ENCODE peak calls at places on chromosomes 4 and X, in six cellular contexts. One of them, this sample, is unnamed.

GRCh38 chrX:155967653-155968052 is 29.8 kb upstream of the IL9R start:
- ATAC-seq in K562: no peak
- ATAC-seq in HepG2: no peak
- ATAC-seq in upper lobe of left lung: no peak
- ATAC-seq in HCT116: no peak
- ATAC-seq in GM12878: no peak
- ATAC-seq in this sample: no peak

GRCh38 chrX:13066391-13066790 is 22.0 kb upstream of the FAM9C start:
- ATAC-seq in upper lobe of left lung: no peak
- ATAC-seq in HepG2: no peak
- ATAC-seq in HCT116: no peak
- ATAC-seq in GM12878: peak
- ATAC-seq in K562: no peak
- ATAC-seq in this sample: no peak

GRCh38 chr4:78642934-78643333 is 91.4 kb downstream of the ANXA3 start:
- ATAC-seq in upper lobe of left lung: no peak
- ATAC-seq in HepG2: no peak
- ATAC-seq in GM12878: no peak
- ATAC-seq in K562: peak
- ATAC-seq in HCT116: no peak
- ATAC-seq in this sample: no peak

GRCh38 chr4:94726524-94727123 is 31.1 kb upstream of the BMPR1B start:
- ATAC-seq in GM12878: no peak
- ATAC-seq in K562: no peak
- ATAC-seq in upper lobe of left lung: no peak
- ATAC-seq in HCT116: no peak
- ATAC-seq in HepG2: no peak
- ATAC-seq in this sample: no peak

GRCh38 chrX:10755477-10756334 is 135.3 kb upstream of the MID1 start:
- ATAC-seq in K562: no peak
- ATAC-seq in upper lobe of left lung: no peak
- ATAC-seq in HCT116: peak
- ATAC-seq in GM12878: no peak
- ATAC-seq in HepG2: no peak
- ATAC-seq in this sample: peak

GRCh38 chrX:154517101-154517781 is 1.2 kb upstream of the FAM3A start:
- ATAC-seq in upper lobe of left lung: no peak
- ATAC-seq in K562: no peak
- ATAC-seq in HCT116: no peak
- ATAC-seq in GM12878: no peak
- ATAC-seq in HepG2: peak
- ATAC-seq in this sample: no peak

GRCh38 chr4:141019772-141020171 is 113.5 kb downstream of the RNF150 start:
- ATAC-seq in GM12878: no peak
- ATAC-seq in HCT116: no peak
- ATAC-seq in K562: no peak
- ATAC-seq in upper lobe of left lung: no peak
- ATAC-seq in HepG2: no peak
- ATAC-seq in this sample: no peak

GRCh38 chrX:52558140-52558539 is 41.3 kb upstream of the XAGE1B start:
- ATAC-seq in upper lobe of left lung: no peak
- ATAC-seq in GM12878: no peak
- ATAC-seq in HepG2: peak
- ATAC-seq in K562: no peak
- ATAC-seq in HCT116: no peak
- ATAC-seq in this sample: no peak

GRCh38 chr4:4810778-4811177 is 48.7 kb upstream of the MSX1 start:
- ATAC-seq in HepG2: no peak
- ATAC-seq in GM12878: no peak
- ATAC-seq in K562: no peak
- ATAC-seq in upper lobe of left lung: no peak
- ATAC-seq in HCT116: no peak
- ATAC-seq in this sample: no peak

GRCh38 chr4:16893141-16893571 is 5.3 kb downstream of the LDB2 start:
- ATAC-seq in HepG2: no peak
- ATAC-seq in upper lobe of left lung: no peak
- ATAC-seq in GM12878: no peak
- ATAC-seq in HCT116: no peak
- ATAC-seq in K562: no peak
- ATAC-seq in this sample: no peak

GRCh38 chrX:13044441-13044840 is at the start of gene FAM9C:
- ATAC-seq in upper lobe of left lung: peak
- ATAC-seq in HCT116: no peak
- ATAC-seq in K562: no peak
- ATAC-seq in HepG2: no peak
- ATAC-seq in GM12878: no peak
- ATAC-seq in this sample: no peak

GRCh38 chr4:3411676-3412075 is 30.1 kb upstream of the HGFAC start:
- ATAC-seq in GM12878: no peak
- ATAC-seq in upper lobe of left lung: no peak
- ATAC-seq in K562: no peak
- ATAC-seq in HCT116: no peak
- ATAC-seq in HepG2: no peak
- ATAC-seq in this sample: no peak

GRCh38 chr4:743463-744211 is 38.0 kb downstream of the PCGF3 start:
- ATAC-seq in HCT116: no peak
- ATAC-seq in HepG2: no peak
- ATAC-seq in K562: no peak
- ATAC-seq in upper lobe of left lung: peak
- ATAC-seq in GM12878: no peak
- ATAC-seq in this sample: peak

GRCh38 chrX:25206761-25207160 is 191.0 kb upstream of the ARX start:
- ATAC-seq in HCT116: no peak
- ATAC-seq in HepG2: no peak
- ATAC-seq in GM12878: no peak
- ATAC-seq in upper lobe of left lung: no peak
- ATAC-seq in K562: no peak
- ATAC-seq in this sample: no peak

GRCh38 chrX:20060961-20061868 is 55.5 kb downstream of the MAP7D2 start:
- ATAC-seq in K562: no peak
- ATAC-seq in GM12878: peak
- ATAC-seq in upper lobe of left lung: no peak
- ATAC-seq in HCT116: no peak
- ATAC-seq in HepG2: no peak
- ATAC-seq in this sample: no peak

GRCh38 chr4:153541426-153542096 is 75.4 kb downstream of the TMEM131L start:
- ATAC-seq in upper lobe of left lung: no peak
- ATAC-seq in HCT116: no peak
- ATAC-seq in HepG2: no peak
- ATAC-seq in GM12878: peak
- ATAC-seq in K562: no peak
- ATAC-seq in this sample: no peak

GRCh38 chr4:158033416-158033863 is 139.4 kb downstream of the GASK1B start:
- ATAC-seq in HCT116: no peak
- ATAC-seq in HepG2: peak
- ATAC-seq in GM12878: no peak
- ATAC-seq in K562: no peak
- ATAC-seq in upper lobe of left lung: no peak
- ATAC-seq in this sample: peak

GRCh38 chrX:21740329-21741274 is 17.3 kb downstream of the SMPX start:
- ATAC-seq in HCT116: no peak
- ATAC-seq in GM12878: peak
- ATAC-seq in HepG2: peak
- ATAC-seq in upper lobe of left lung: no peak
- ATAC-seq in K562: no peak
- ATAC-seq in this sample: no peak

GRCh38 chr4:127708985-127709384 is 21.2 kb upstream of the SLC25A31 start:
- ATAC-seq in K562: no peak
- ATAC-seq in upper lobe of left lung: peak
- ATAC-seq in HepG2: peak
- ATAC-seq in HCT116: peak
- ATAC-seq in GM12878: no peak
- ATAC-seq in this sample: peak

GRCh38 chrX:150880808-150881165 is 17.7 kb downstream of the CD99L2 start:
- ATAC-seq in GM12878: peak
- ATAC-seq in upper lobe of left lung: peak
- ATAC-seq in HepG2: no peak
- ATAC-seq in HCT116: no peak
- ATAC-seq in K562: peak
- ATAC-seq in this sample: no peak

GRCh38 chrX:78322863-78323262 is 4.5 kb downstream of the CYSLTR1 start:
- ATAC-seq in HCT116: no peak
- ATAC-seq in HepG2: no peak
- ATAC-seq in GM12878: peak
- ATAC-seq in upper lobe of left lung: no peak
- ATAC-seq in K562: no peak
- ATAC-seq in this sample: no peak

GRCh38 chr4:185382754-185383153 is 13.0 kb downstream of the LRP2BP start:
- ATAC-seq in upper lobe of left lung: no peak
- ATAC-seq in HepG2: no peak
- ATAC-seq in HCT116: no peak
- ATAC-seq in K562: no peak
- ATAC-seq in GM12878: no peak
- ATAC-seq in this sample: no peak

GRCh38 chr4:183563874-183564273 is 59.0 kb downstream of the ING2 start:
- ATAC-seq in K562: peak
- ATAC-seq in HepG2: no peak
- ATAC-seq in upper lobe of left lung: peak
- ATAC-seq in HCT116: no peak
- ATAC-seq in GM12878: no peak
- ATAC-seq in this sample: peak

GRCh38 chr4:94006932-94007331 is 178.4 kb downstream of the ATOH1 start:
- ATAC-seq in K562: no peak
- ATAC-seq in HCT116: no peak
- ATAC-seq in upper lobe of left lung: no peak
- ATAC-seq in HepG2: no peak
- ATAC-seq in GM12878: no peak
- ATAC-seq in this sample: no peak

GRCh38 chrX:101393530-101394305 is 2.9 kb downstream of the RPL36A start:
- ATAC-seq in GM12878: no peak
- ATAC-seq in HepG2: no peak
- ATAC-seq in K562: no peak
- ATAC-seq in HCT116: no peak
- ATAC-seq in upper lobe of left lung: no peak
- ATAC-seq in this sample: no peak

GRCh38 chrX:124190440-124190839 is 142.0 kb upstream of the TEX13D start:
- ATAC-seq in HepG2: peak
- ATAC-seq in K562: no peak
- ATAC-seq in upper lobe of left lung: no peak
- ATAC-seq in GM12878: no peak
- ATAC-seq in HCT116: no peak
- ATAC-seq in this sample: no peak

GRCh38 chrX:20361890-20362262 is 95.2 kb upstream of the RPS6KA3 start:
- ATAC-seq in HCT116: no peak
- ATAC-seq in K562: peak
- ATAC-seq in GM12878: no peak
- ATAC-seq in HepG2: peak
- ATAC-seq in upper lobe of left lung: peak
- ATAC-seq in this sample: no peak

GRCh38 chr4:10087152-10087791 is 29.3 kb downstream of the WDR1 start:
- ATAC-seq in upper lobe of left lung: no peak
- ATAC-seq in HCT116: no peak
- ATAC-seq in GM12878: no peak
- ATAC-seq in HepG2: no peak
- ATAC-seq in K562: no peak
- ATAC-seq in this sample: no peak
- TF ChIP-seq POLR2AphosphoS5 in upper lobe of left lung: no peak
- TF ChIP-seq POLR2AphosphoS5 in HCT116: no peak
- TF ChIP-seq POLR2AphosphoS5 in GM12878: no peak
- TF ChIP-seq POLR2AphosphoS5 in HepG2: no peak
- TF ChIP-seq POLR2AphosphoS5 in K562: no peak
- TF ChIP-seq POLR2AphosphoS5 in this sample: no peak

DNA sequence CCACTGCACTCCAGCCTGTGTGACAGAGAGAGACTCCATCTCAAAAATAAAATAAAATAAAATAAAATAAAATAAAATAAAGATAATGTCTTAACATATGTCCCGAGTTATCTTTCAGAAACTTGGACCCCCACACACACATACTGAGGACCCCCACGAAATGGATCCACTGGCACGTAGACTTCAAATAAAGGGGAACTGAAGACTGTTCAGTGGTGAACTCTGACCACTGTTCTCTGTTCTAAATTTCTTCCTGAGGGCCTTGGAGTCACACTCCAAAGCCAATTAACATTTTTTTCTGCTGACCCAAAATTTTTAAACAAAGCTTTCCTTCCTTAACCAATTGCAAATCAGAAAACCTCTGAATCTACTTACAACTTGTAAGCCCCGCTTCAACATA is 43.5 kb upstream of the PRDX4 start:
- ATAC-seq in upper lobe of left lung: no peak
- ATAC-seq in HCT116: no peak
- ATAC-seq in K562: no peak
- ATAC-seq in GM12878: no peak
- ATAC-seq in HepG2: no peak
- ATAC-seq in this sample: no peak
- H3K4me3 ChIP-seq in upper lobe of left lung: no peak
- H3K4me3 ChIP-seq in HCT116: no peak
- H3K4me3 ChIP-seq in K562: no peak
- H3K4me3 ChIP-seq in GM12878: no peak
- H3K4me3 ChIP-seq in HepG2: no peak
- H3K4me3 ChIP-seq in this sample: no peak

DNA sequence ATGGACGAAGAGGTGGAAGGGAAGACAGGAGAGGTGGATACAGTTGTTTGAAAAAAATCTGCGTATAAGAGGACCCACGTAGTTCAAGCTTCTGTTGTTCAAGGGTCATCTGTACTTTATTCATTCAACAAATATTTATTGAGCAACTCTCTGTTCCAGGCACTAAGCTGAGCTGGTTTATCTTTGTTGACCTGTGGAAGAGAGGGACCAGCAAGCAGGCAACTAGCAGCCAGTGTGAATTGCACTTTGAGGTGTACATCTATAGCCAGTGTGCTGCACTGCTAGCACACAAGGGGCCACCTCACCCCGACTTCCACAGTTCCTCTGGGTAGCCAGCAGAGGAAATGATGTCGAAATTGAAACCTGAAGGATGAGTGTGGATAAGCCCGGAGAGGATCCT is 191.4 kb downstream of the SOWAHB start:
- ATAC-seq in GM12878: no peak
- ATAC-seq in upper lobe of left lung: no peak
- ATAC-seq in HCT116: no peak
- ATAC-seq in HepG2: peak
- ATAC-seq in K562: no peak
- ATAC-seq in this sample: no peak
- TF ChIP-seq POLR2A in GM12878: no peak
- TF ChIP-seq POLR2A in upper lobe of left lung: no peak
- TF ChIP-seq POLR2A in HCT116: no peak
- TF ChIP-seq POLR2A in HepG2: no peak
- TF ChIP-seq POLR2A in K562: no peak
- TF ChIP-seq POLR2A in this sample: no peak

GRCh38 chr4:38820329-38821061 is 15.9 kb upstream of the TLR1 start:
- ATAC-seq in GM12878: peak
- ATAC-seq in HCT116: no peak
- ATAC-seq in HepG2: no peak
- ATAC-seq in upper lobe of left lung: no peak
- ATAC-seq in K562: no peak
- ATAC-seq in this sample: no peak

GRCh38 chr4:38811307-38811706 is 6.7 kb upstream of the TLR1 start:
- ATAC-seq in GM12878: no peak
- ATAC-seq in HCT116: no peak
- ATAC-seq in HepG2: no peak
- ATAC-seq in K562: no peak
- ATAC-seq in upper lobe of left lung: no peak
- ATAC-seq in this sample: no peak

GRCh38 chr4:38818441-38818976 is 13.9 kb upstream of the TLR1 start:
- ATAC-seq in upper lobe of left lung: no peak
- ATAC-seq in HCT116: no peak
- ATAC-seq in K562: no peak
- ATAC-seq in HepG2: no peak
- ATAC-seq in GM12878: peak
- ATAC-seq in this sample: no peak

GRCh38 chr4:38819569-38819968 is 15.0 kb upstream of the TLR1 start:
- ATAC-seq in K562: no peak
- ATAC-seq in upper lobe of left lung: no peak
- ATAC-seq in HCT116: no peak
- ATAC-seq in GM12878: peak
- ATAC-seq in HepG2: no peak
- ATAC-seq in this sample: no peak

GRCh38 chr4:38815879-38816782 is 11.5 kb upstream of the TLR1 start:
- ATAC-seq in HCT116: no peak
- ATAC-seq in upper lobe of left lung: no peak
- ATAC-seq in K562: no peak
- ATAC-seq in GM12878: peak
- ATAC-seq in HepG2: no peak
- ATAC-seq in this sample: peak
- TF ChIP-seq POLR2AphosphoS5 in HCT116: no peak
- TF ChIP-seq POLR2AphosphoS5 in upper lobe of left lung: peak
- TF ChIP-seq POLR2AphosphoS5 in K562: no peak
- TF ChIP-seq POLR2AphosphoS5 in GM12878: peak
- TF ChIP-seq POLR2AphosphoS5 in HepG2: no peak
- TF ChIP-seq POLR2AphosphoS5 in this sample: no peak

This sample was measured in gastroesophageal sphincter.